ENCODE peak calls at places on chromosomes 5 and 9, in six cellular contexts. V, K, F, U, R and Q are unnamed samples.

GRCh38 chr9:76004526-76004925 is 114.1 kb downstream of the PCSK5 start:
- DNase-seq in V (no peak), K (no peak), F (no peak), U (no peak), R (no peak), Q (no peak)

GRCh38 chr9:573551-574410 is 267.7 kb upstream of the DMRT1 start:
- DNase-seq in V (no peak), K (no peak), F (no peak), U (no peak), R (no peak), Q (no peak)

GRCh38 chr5:134463991-134464760 is 52.5 kb upstream of the CDKN2AIPNL start:
- DNase-seq in V (no peak), K (no peak), F (no peak), U (no peak), R (no peak), Q (no peak)

GRCh38 chr9:132513416-132513815 is 69.0 kb upstream of the BARHL1 start:
- DNase-seq in V (no peak), K (no peak), F (no peak), U (no peak), R (no peak), Q (no peak)

GRCh38 chr5:43432486-43433365 is 20.5 kb upstream of the CCL28 start:
- DNase-seq in V (peak; percentile 66), K (no peak), F (peak; percentile 93), U (peak; percentile 64), R (no peak), Q (no peak)

GRCh38 chr9:14221558-14221957 is 92.4 kb downstream of the NFIB start:
- DNase-seq in V (no peak), K (no peak), F (peak; percentile 56), U (no peak), R (no peak), Q (no peak)

GRCh38 chr9:24218656-24219055 is 327.0 kb downstream of the IZUMO3 start:
- DNase-seq in V (no peak), K (no peak), F (no peak), U (no peak), R (no peak), Q (no peak)

GRCh38 chr9:95719354-95719753 is 156.1 kb upstream of the ERCC6L2 start:
- DNase-seq in V (no peak), K (no peak), F (peak; percentile 22), U (no peak), R (no peak), Q (no peak)

GRCh38 chr9:131727184-131727785 is 12.6 kb downstream of the RAPGEF1 start:
- DNase-seq in V (no peak), K (no peak), F (no peak), U (peak; percentile 66), R (no peak), Q (no peak)

GRCh38 chr5:109757490-109757889 is 67.8 kb downstream of the MAN2A1 start:
- DNase-seq in V (no peak), K (no peak), F (no peak), U (no peak), R (no peak), Q (no peak)

GRCh38 chr5:112548246-112548982 is 129.3 kb upstream of the EPB41L4A start:
- DNase-seq in V (no peak), K (no peak), F (no peak), U (peak; percentile 57), R (no peak), Q (no peak)

GRCh38 chr9:121566401-121567141 is 66.9 kb upstream of the GGTA1 start:
- DNase-seq in V (peak; percentile 72), K (no peak), F (no peak), U (no peak), R (no peak), Q (no peak)

GRCh38 chr5:132198571-132198970 is 29.1 kb downstream of the P4HA2 start:
- DNase-seq in V (no peak), K (peak; percentile 13), F (no peak), U (no peak), R (no peak), Q (no peak)